ENCODE peak calls at places on chromosomes 1 and 21, in four cellular contexts. X is H4, Z is caudate nucleus, P is NCI-H1105 treated with DMSO at 0.1 percent for 48 hours. U is an unnamed sample.

GRCh38 chr1:27864264-27864895 is 8.0 kb upstream of the THEMIS2 start:
- DNase-seq in P (no peak), Z (no peak), X (no peak), U (no peak)

GRCh38 chr1:203557390-203557789 is 63.4 kb downstream of the OPTC start:
- DNase-seq in X (no peak), Z (no peak), P (no peak), U (no peak)

GRCh38 chr1:90959352-90960206 is 62.3 kb downstream of the ZNF644 start:
- DNase-seq in Z (no peak), X (peak; percentile 11), P (no peak), U (peak; percentile 39)

GRCh38 chr1:13435456-13435855 is 25.2 kb downstream of the PRAMEF20 start:
- DNase-seq in Z (no peak), P (no peak), X (no peak), U (no peak)

GRCh38 chr1:37471345-37472231 is 2.8 kb upstream of the ZC3H12A start:
- DNase-seq in X (peak; percentile 94), P (no peak), Z (peak; percentile 36), U (peak; percentile 98)

GRCh38 chr1:167612986-167613385 is 17.0 kb upstream of the RCSD1 start:
- DNase-seq in Z (no peak), X (no peak), P (no peak), U (no peak)

GRCh38 chr1:212121772-212122171 is 86.2 kb downstream of the DTL start:
- DNase-seq in Z (no peak), P (no peak), X (no peak), U (no peak)

GRCh38 chr1:29829448-29830344 is 593.4 kb downstream of the PTPRU start:
- DNase-seq in Z (no peak), P (no peak), X (no peak), U (no peak)

GRCh38 chr21:27787046-27787445 is 820.2 kb upstream of the ADAMTS5 start:
- DNase-seq in P (no peak), Z (no peak), X (no peak), U (no peak)

GRCh38 chr1:229368347-229368746 is 25.5 kb upstream of the CCSAP start:
- DNase-seq in P (no peak), Z (no peak), X (no peak), U (no peak)

GRCh38 chr1:81802601-81803422 is 2.1 kb downstream of the ADGRL2 start:
- DNase-seq in Z (no peak), X (no peak), P (peak; percentile 67), U (peak; percentile 40)

GRCh38 chr1:37433171-37433570 is 41.2 kb upstream of the ZC3H12A start:
- DNase-seq in P (no peak), Z (no peak), X (no peak), U (no peak)

GRCh38 chr1:160708821-160709220 is 2.8 kb downstream of the CD48 start:
- DNase-seq in X (no peak), Z (no peak), P (no peak), U (no peak)

GRCh38 chr1:117059334-117059677 is 820 bp upstream of the TTF2 start:
- DNase-seq in X (peak; percentile 11), Z (no peak), P (peak; percentile 82), U (peak; percentile 85)

U was measured in NCI-H510A treated with DMSO at 0.1 percent for 48 hours.